ENCODE peak calls at places on chromosome 7, in seven cellular contexts. One of them, this sample, is unnamed.

GRCh38 chr7:105690286-105690915 is 109.1 kb upstream of the EFCAB10 start:
- DNase-seq in GM10248: no peak
- DNase-seq in astrocyte of the spinal cord: no peak
- DNase-seq in WERI-Rb-1: no peak
- DNase-seq in kidney epithelial cell: no peak
- DNase-seq in AG09319: no peak
- DNase-seq in osteoblast: no peak
- DNase-seq in this sample: no peak

GRCh38 chr7:47819054-47819920 is 129.0 kb downstream of the PKD1L1 start:
- DNase-seq in WERI-Rb-1: peak
- DNase-seq in kidney epithelial cell: peak
- DNase-seq in GM10248: peak
- DNase-seq in astrocyte of the spinal cord: peak
- DNase-seq in osteoblast: no peak
- DNase-seq in AG09319: peak
- DNase-seq in this sample: peak

GRCh38 chr7:102410123-102410522 is 14.0 kb downstream of the PRKRIP1 start:
- DNase-seq in osteoblast: no peak
- DNase-seq in WERI-Rb-1: no peak
- DNase-seq in AG09319: no peak
- DNase-seq in astrocyte of the spinal cord: no peak
- DNase-seq in GM10248: no peak
- DNase-seq in kidney epithelial cell: no peak
- DNase-seq in this sample: no peak

GRCh38 chr7:122413339-122413738 is 108.8 kb upstream of the FEZF1 start:
- DNase-seq in WERI-Rb-1: no peak
- DNase-seq in AG09319: no peak
- DNase-seq in astrocyte of the spinal cord: no peak
- DNase-seq in kidney epithelial cell: no peak
- DNase-seq in osteoblast: no peak
- DNase-seq in GM10248: no peak
- DNase-seq in this sample: no peak

GRCh38 chr7:38675500-38676106 is 44.4 kb upstream of the AMPH start:
- DNase-seq in astrocyte of the spinal cord: no peak
- DNase-seq in WERI-Rb-1: no peak
- DNase-seq in GM10248: no peak
- DNase-seq in AG09319: no peak
- DNase-seq in osteoblast: no peak
- DNase-seq in kidney epithelial cell: no peak
- DNase-seq in this sample: no peak

GRCh38 chr7:111903797-111904196 is 302.4 kb downstream of the DOCK4 start:
- DNase-seq in astrocyte of the spinal cord: no peak
- DNase-seq in kidney epithelial cell: peak
- DNase-seq in AG09319: no peak
- DNase-seq in GM10248: no peak
- DNase-seq in WERI-Rb-1: no peak
- DNase-seq in osteoblast: peak
- DNase-seq in this sample: no peak

GRCh38 chr7:46393142-46393541 is 472.1 kb upstream of the IGFBP3 start:
- DNase-seq in GM10248: no peak
- DNase-seq in kidney epithelial cell: no peak
- DNase-seq in astrocyte of the spinal cord: no peak
- DNase-seq in osteoblast: no peak
- DNase-seq in AG09319: no peak
- DNase-seq in WERI-Rb-1: no peak
- DNase-seq in this sample: no peak

GRCh38 chr7:116527521-116527920 is 2.7 kb downstream of the CAV1 start:
- DNase-seq in GM10248: no peak
- DNase-seq in osteoblast: peak
- DNase-seq in astrocyte of the spinal cord: no peak
- DNase-seq in WERI-Rb-1: no peak
- DNase-seq in kidney epithelial cell: no peak
- DNase-seq in AG09319: no peak
- DNase-seq in this sample: no peak

GRCh38 chr7:464712-465461 is 54.8 kb downstream of the PDGFA start:
- DNase-seq in kidney epithelial cell: no peak
- DNase-seq in astrocyte of the spinal cord: peak
- DNase-seq in GM10248: no peak
- DNase-seq in osteoblast: peak
- DNase-seq in WERI-Rb-1: no peak
- DNase-seq in AG09319: peak
- DNase-seq in this sample: peak

GRCh38 chr7:36309716-36310115 is 79.9 kb upstream of the ANLN start:
- DNase-seq in kidney epithelial cell: no peak
- DNase-seq in AG09319: no peak
- DNase-seq in GM10248: no peak
- DNase-seq in WERI-Rb-1: no peak
- DNase-seq in osteoblast: no peak
- DNase-seq in astrocyte of the spinal cord: no peak
- DNase-seq in this sample: no peak

GRCh38 chr7:47938574-47939165 is 9.6 kb downstream of the PKD1L1 start:
- DNase-seq in osteoblast: no peak
- DNase-seq in AG09319: no peak
- DNase-seq in astrocyte of the spinal cord: no peak
- DNase-seq in WERI-Rb-1: no peak
- DNase-seq in GM10248: no peak
- DNase-seq in kidney epithelial cell: no peak
- DNase-seq in this sample: no peak

GRCh38 chr7:234041-234711 is 41.8 kb downstream of the FAM20C start:
- DNase-seq in osteoblast: no peak
- DNase-seq in AG09319: no peak
- DNase-seq in astrocyte of the spinal cord: peak
- DNase-seq in WERI-Rb-1: no peak
- DNase-seq in kidney epithelial cell: no peak
- DNase-seq in GM10248: no peak
- DNase-seq in this sample: no peak

GRCh38 chr7:130379019-130379418 is 1.3 kb upstream of the CPA1 start:
- DNase-seq in osteoblast: no peak
- DNase-seq in GM10248: no peak
- DNase-seq in AG09319: no peak
- DNase-seq in astrocyte of the spinal cord: no peak
- DNase-seq in WERI-Rb-1: no peak
- DNase-seq in kidney epithelial cell: no peak
- DNase-seq in this sample: no peak

GRCh38 chr7:130381468-130382312 is 1.4 kb downstream of the CPA1 start:
- DNase-seq in WERI-Rb-1: no peak
- DNase-seq in osteoblast: peak
- DNase-seq in GM10248: no peak
- DNase-seq in AG09319: no peak
- DNase-seq in astrocyte of the spinal cord: no peak
- DNase-seq in kidney epithelial cell: no peak
- DNase-seq in this sample: no peak

GRCh38 chr7:130379551-130380120 is 658 bp upstream of the CPA1 start:
- DNase-seq in AG09319: no peak
- DNase-seq in astrocyte of the spinal cord: no peak
- DNase-seq in WERI-Rb-1: no peak
- DNase-seq in osteoblast: peak
- DNase-seq in kidney epithelial cell: no peak
- DNase-seq in GM10248: no peak
- DNase-seq in this sample: no peak

GRCh38 chr7:130380121-130380860 is at the start of gene CPA1:
- DNase-seq in AG09319: no peak
- DNase-seq in astrocyte of the spinal cord: no peak
- DNase-seq in osteoblast: peak
- DNase-seq in WERI-Rb-1: peak
- DNase-seq in kidney epithelial cell: no peak
- DNase-seq in GM10248: no peak
- DNase-seq in this sample: no peak

DNA sequence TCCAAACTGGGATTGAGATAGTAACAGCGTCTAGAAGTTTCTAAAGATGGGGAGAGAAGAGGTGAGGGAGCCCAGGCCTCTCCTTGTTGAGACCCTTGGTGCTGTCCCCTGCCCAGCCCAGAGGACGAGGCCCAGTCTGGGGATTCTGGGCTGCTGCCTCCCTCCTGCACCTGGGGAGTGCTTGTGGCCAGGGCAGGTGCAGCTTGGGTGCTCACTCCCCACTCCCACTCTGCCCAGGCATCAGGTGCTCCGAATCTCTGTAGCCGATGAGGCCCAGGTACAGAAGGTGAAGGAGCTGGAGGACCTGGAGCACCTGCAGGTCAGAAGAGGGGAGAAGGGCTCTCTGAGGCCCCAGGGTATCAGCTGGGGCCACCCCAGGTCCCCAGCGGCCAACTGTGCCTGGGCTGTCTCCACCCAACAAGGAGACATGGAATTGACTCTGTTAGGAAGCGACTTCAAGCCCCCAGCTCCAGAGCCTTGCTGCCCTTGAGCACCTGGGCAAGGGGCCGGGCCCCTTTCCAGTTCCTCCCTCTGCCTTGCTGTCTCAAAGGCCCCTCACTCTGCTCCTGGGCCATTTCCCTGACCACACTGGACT is 664 bp downstream of the CPA1 start:
- DNase-seq in GM10248: no peak
- DNase-seq in kidney epithelial cell: no peak
- DNase-seq in AG09319: no peak
- DNase-seq in osteoblast: peak
- DNase-seq in astrocyte of the spinal cord: no peak
- DNase-seq in WERI-Rb-1: no peak
- DNase-seq in this sample: no peak
- TF ChIP-seq CTCF in GM10248: no peak
- TF ChIP-seq CTCF in kidney epithelial cell: no peak
- TF ChIP-seq CTCF in AG09319: no peak
- TF ChIP-seq CTCF in osteoblast: no peak
- TF ChIP-seq CTCF in astrocyte of the spinal cord: no peak
- TF ChIP-seq CTCF in WERI-Rb-1: no peak
- TF ChIP-seq CTCF in this sample: no peak

DNA sequence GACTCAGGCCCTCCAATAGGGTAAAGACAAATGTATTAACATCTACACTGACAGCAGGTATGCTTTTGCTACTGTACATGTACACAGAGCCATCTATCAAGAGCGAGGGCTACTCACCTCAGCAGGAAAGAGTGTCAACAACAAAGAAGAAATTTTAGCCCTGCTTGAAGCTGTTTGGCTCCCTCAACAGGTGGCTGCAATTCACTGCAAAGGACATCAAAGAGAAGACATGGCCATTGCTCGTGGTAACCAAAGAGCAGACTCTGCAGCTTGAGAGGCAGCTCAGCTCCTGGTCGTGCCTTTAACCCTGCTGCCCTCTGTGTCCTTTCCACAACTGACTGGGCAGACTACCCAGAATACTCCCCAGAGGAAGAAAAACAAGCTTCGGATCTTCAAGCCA is 5.1 kb downstream of the AKR1B15 start:
- DNase-seq in GM10248: no peak
- DNase-seq in kidney epithelial cell: no peak
- DNase-seq in astrocyte of the spinal cord: no peak
- DNase-seq in WERI-Rb-1: peak
- DNase-seq in osteoblast: no peak
- DNase-seq in AG09319: no peak
- DNase-seq in this sample: no peak
- TF ChIP-seq CTCF in GM10248: peak
- TF ChIP-seq CTCF in kidney epithelial cell: peak
- TF ChIP-seq CTCF in astrocyte of the spinal cord: peak
- TF ChIP-seq CTCF in WERI-Rb-1: peak
- TF ChIP-seq CTCF in osteoblast: peak
- TF ChIP-seq CTCF in AG09319: no peak
- TF ChIP-seq CTCF in this sample: no peak

DNA sequence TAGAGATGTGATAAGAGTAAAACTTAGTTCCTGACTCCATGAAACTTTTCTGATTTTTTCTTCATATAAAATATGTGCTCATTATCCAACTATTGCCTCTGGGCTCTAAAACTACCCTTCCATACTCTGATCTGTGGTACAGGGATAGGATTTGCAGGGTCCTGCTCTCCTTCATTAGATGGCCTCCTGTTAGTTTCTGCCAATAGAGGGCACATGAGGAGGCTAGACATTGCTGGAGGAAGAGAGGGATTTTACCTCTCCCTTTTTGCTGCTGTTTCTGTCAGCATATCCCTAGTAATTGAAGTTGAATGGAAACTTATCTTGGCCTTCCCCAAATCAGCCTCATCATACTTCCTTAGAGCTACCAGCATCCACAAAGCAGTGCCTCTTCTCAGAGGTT is 269.4 kb downstream of the NXPH1 start:
- DNase-seq in WERI-Rb-1: no peak
- DNase-seq in astrocyte of the spinal cord: no peak
- DNase-seq in AG09319: no peak
- DNase-seq in GM10248: no peak
- DNase-seq in osteoblast: no peak
- DNase-seq in kidney epithelial cell: no peak
- DNase-seq in this sample: no peak
- TF ChIP-seq CTCF in WERI-Rb-1: peak
- TF ChIP-seq CTCF in astrocyte of the spinal cord: no peak
- TF ChIP-seq CTCF in AG09319: no peak
- TF ChIP-seq CTCF in GM10248: no peak
- TF ChIP-seq CTCF in osteoblast: no peak
- TF ChIP-seq CTCF in kidney epithelial cell: no peak
- TF ChIP-seq CTCF in this sample: no peak

GRCh38 chr7:20310963-20311742 is 19.5 kb upstream of the ITGB8 start:
- DNase-seq in GM10248: no peak
- DNase-seq in WERI-Rb-1: no peak
- DNase-seq in kidney epithelial cell: no peak
- DNase-seq in AG09319: no peak
- DNase-seq in osteoblast: no peak
- DNase-seq in astrocyte of the spinal cord: peak
- DNase-seq in this sample: no peak
- TF ChIP-seq CTCF in GM10248: peak
- TF ChIP-seq CTCF in WERI-Rb-1: no peak
- TF ChIP-seq CTCF in kidney epithelial cell: peak
- TF ChIP-seq CTCF in AG09319: peak
- TF ChIP-seq CTCF in osteoblast: peak
- TF ChIP-seq CTCF in astrocyte of the spinal cord: peak
- TF ChIP-seq CTCF in this sample: peak

GRCh38 chr7:23547662-23548061 is 15.9 kb upstream of the TRA2A start:
- DNase-seq in WERI-Rb-1: no peak
- DNase-seq in astrocyte of the spinal cord: no peak
- DNase-seq in GM10248: no peak
- DNase-seq in kidney epithelial cell: no peak
- DNase-seq in AG09319: no peak
- DNase-seq in osteoblast: no peak
- DNase-seq in this sample: no peak

GRCh38 chr7:23546897-23547572 is 15.3 kb upstream of the TRA2A start:
- DNase-seq in AG09319: peak
- DNase-seq in astrocyte of the spinal cord: peak
- DNase-seq in GM10248: peak
- DNase-seq in osteoblast: peak
- DNase-seq in kidney epithelial cell: peak
- DNase-seq in WERI-Rb-1: peak
- DNase-seq in this sample: peak

GRCh38 chr7:23545493-23545892 is 13.7 kb upstream of the TRA2A start:
- DNase-seq in astrocyte of the spinal cord: no peak
- DNase-seq in GM10248: no peak
- DNase-seq in WERI-Rb-1: no peak
- DNase-seq in kidney epithelial cell: no peak
- DNase-seq in osteoblast: no peak
- DNase-seq in AG09319: no peak
- DNase-seq in this sample: no peak

GRCh38 chr7:23542752-23543151 is 11.0 kb upstream of the TRA2A start:
- DNase-seq in osteoblast: no peak
- DNase-seq in astrocyte of the spinal cord: no peak
- DNase-seq in AG09319: no peak
- DNase-seq in WERI-Rb-1: no peak
- DNase-seq in kidney epithelial cell: no peak
- DNase-seq in GM10248: no peak
- DNase-seq in this sample: no peak

GRCh38 chr7:23544913-23545354 is 13.2 kb upstream of the TRA2A start:
- DNase-seq in astrocyte of the spinal cord: peak
- DNase-seq in WERI-Rb-1: peak
- DNase-seq in GM10248: peak
- DNase-seq in osteoblast: no peak
- DNase-seq in kidney epithelial cell: no peak
- DNase-seq in AG09319: no peak
- DNase-seq in this sample: no peak
- TF ChIP-seq CTCF in astrocyte of the spinal cord: peak
- TF ChIP-seq CTCF in WERI-Rb-1: peak
- TF ChIP-seq CTCF in GM10248: peak
- TF ChIP-seq CTCF in osteoblast: peak
- TF ChIP-seq CTCF in kidney epithelial cell: peak
- TF ChIP-seq CTCF in AG09319: peak
- TF ChIP-seq CTCF in this sample: peak

This sample was measured in AG04450.